ENCODE peak calls at places on chromosomes 12 and 14, in seven cellular contexts. I is cardiac fibroblast, P is Panc1, G is fibroblast of lung, C is left ventricle myocardium inferior, W is left lung, F is astrocyte of the spinal cord. S is an unnamed sample.

GRCh38 chr12:106173442-106173841 is 34.7 kb upstream of the NUAK1 start:
- DNase-seq in I (no peak), P (no peak), G (no peak), C (no peak), W (no peak), F (no peak), S (no peak)

GRCh38 chr12:52214421-52214802 is 18.6 kb upstream of the KRT7 start:
- DNase-seq in I (no peak), P (no peak), G (no peak), C (no peak), W (peak; percentile 50), F (no peak), S (no peak)

GRCh38 chr12:503111-503761 is 43.5 kb downstream of the B4GALNT3 start:
- DNase-seq in I (peak; percentile 13), P (no peak), G (peak; percentile 8), C (no peak), W (peak; percentile 81), F (no peak), S (no peak)

GRCh38 chr12:99110212-99110611 is 465.1 kb downstream of the APAF1 start:
- DNase-seq in I (no peak), P (no peak), G (no peak), C (no peak), W (no peak), F (no peak), S (no peak)

GRCh38 chr14:54188036-54188666 is 208.7 kb upstream of the CDKN3 start:
- DNase-seq in I (no peak), P (no peak), G (no peak), C (no peak), W (peak; percentile 61), F (no peak), S (no peak)

GRCh38 chr14:21525571-21525970 is 575 bp downstream of the SALL2 start:
- DNase-seq in I (no peak), P (no peak), G (peak; percentile 42), C (no peak), W (no peak), F (no peak), S (no peak)

GRCh38 chr12:92947589-92948215 is 18.6 kb upstream of the EEA1 start:
- DNase-seq in I (no peak), P (no peak), G (no peak), C (no peak), W (no peak), F (no peak), S (no peak)

GRCh38 chr12:54596526-54596946 is 8.1 kb upstream of the PPP1R1A start:
- DNase-seq in I (peak; percentile 75), P (peak; percentile 46), G (peak; percentile 41), C (peak; percentile 48), W (no peak), F (peak; percentile 55), S (peak; percentile 47)

GRCh38 chr12:82954572-82954971 is 267.9 kb downstream of the TMTC2 start:
- DNase-seq in I (no peak), P (no peak), G (no peak), C (no peak), W (no peak), F (no peak), S (no peak)

GRCh38 chr12:111409403-111410228 is 3.9 kb downstream of the SH2B3 start:
- DNase-seq in I (peak; percentile 89), P (no peak), G (peak; percentile 81), C (peak; percentile 78), W (peak; percentile 84), F (peak; percentile 90), S (peak; percentile 91)

GRCh38 chr12:47022296-47022695 is 57.1 kb upstream of the PCED1B start:
- DNase-seq in I (peak; percentile 80), P (no peak), G (peak; percentile 87), C (no peak), W (no peak), F (peak; percentile 82), S (peak; percentile 62)

GRCh38 chr14:93969082-93969828 is 7.1 kb downstream of the ASB2 start:
- DNase-seq in I (no peak), P (no peak), G (no peak), C (peak; percentile 47), W (no peak), F (no peak), S (no peak)

GRCh38 chr14:55245657-55246268 is 25.5 kb upstream of the FBXO34 start:
- DNase-seq in I (peak; percentile 55), P (peak; percentile 15), G (peak; percentile 18), C (no peak), W (no peak), F (peak; percentile 23), S (no peak)

GRCh38 chr14:105159344-105159743 is 9.2 kb downstream of the JAG2 start:
- DNase-seq in I (no peak), P (no peak), G (no peak), C (no peak), W (no peak), F (no peak), S (no peak)

GRCh38 chr12:38124247-38125012 is 192.1 kb upstream of the ALG10B start:
- DNase-seq in I (no peak), P (no peak), G (no peak), C (no peak), W (no peak), F (no peak), S (no peak)

GRCh38 chr12:77133566-77133965 is 68.2 kb upstream of the E2F7 start:
- DNase-seq in I (peak; percentile 71), P (no peak), G (peak; percentile 64), C (peak; percentile 15), W (no peak), F (peak; percentile 75), S (no peak)

GRCh38 chr12:12180575-12180974 is 86.3 kb downstream of the LRP6 start:
- DNase-seq in I (peak; percentile 17), P (no peak), G (no peak), C (no peak), W (no peak), F (no peak), S (no peak)

GRCh38 chr12:87254371-87255030 is 774.7 kb downstream of the C12orf50 start:
- DNase-seq in I (no peak), P (no peak), G (no peak), C (no peak), W (no peak), F (no peak), S (no peak)

DNA sequence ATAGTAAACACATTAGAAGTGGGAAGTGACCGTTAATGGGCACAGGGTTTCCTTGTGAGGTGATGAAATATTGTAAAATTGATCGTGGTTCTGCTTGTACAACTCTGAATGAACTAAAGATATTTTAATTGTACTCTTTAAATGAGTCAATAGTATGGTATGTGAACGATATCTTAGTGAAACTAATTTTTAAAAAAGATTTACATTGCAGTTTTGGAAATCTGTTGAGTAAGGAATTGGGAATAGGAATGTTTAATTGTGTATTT is 1.7 kb downstream of the ZNF410 start:
- DNase-seq in I (peak; percentile 18), P (no peak), G (peak; percentile 32), C (no peak), W (no peak), F (peak; percentile 17), S (peak; percentile 28)
- H3K4me3 ChIP-seq in I (peak overlapping the region; percentile 87), P (peak overlapping the region; percentile 88), G (peak overlapping the region; percentile 67), C (no peak overlapping the region), W (no peak overlapping the region), F (no peak overlapping the region), S (peak overlapping the region; percentile 92)

DNA sequence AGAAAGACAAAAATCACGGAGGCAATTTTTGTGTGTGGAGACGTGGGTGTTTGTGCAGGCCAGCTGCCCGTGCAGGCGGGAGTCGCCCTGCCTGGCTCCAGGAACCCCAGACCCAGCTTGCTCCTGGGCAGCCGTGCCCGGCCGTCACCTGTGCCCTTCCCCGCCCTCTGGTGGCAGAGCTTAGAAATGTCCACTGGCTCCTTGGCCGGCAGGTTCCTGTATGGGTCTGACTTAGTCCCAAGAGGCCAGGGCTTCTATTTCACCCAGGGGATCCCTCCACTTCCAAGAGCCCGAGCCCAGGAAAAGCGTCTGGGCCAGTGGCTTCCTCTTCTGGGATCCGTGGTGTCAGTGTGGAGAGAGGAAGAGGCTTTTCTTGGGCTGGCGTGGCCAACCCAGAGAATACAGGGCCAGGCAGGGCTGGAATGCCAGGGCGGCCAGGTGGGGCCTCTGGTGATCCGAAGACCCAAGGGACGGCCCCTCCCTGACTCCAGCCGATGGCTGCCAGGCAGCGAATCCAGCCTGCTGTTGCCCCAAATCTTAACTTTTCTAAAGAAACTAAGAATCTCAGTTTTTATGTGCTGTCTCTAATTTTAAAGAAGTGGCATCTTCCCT is 120.9 kb downstream of the TMEM132C start:
- DNase-seq in I (peak; percentile 1), P (peak; percentile 10), G (no peak), C (no peak), W (no peak), F (no peak), S (no peak)
- TF ChIP-seq CTCF in I (peak; percentile 29), P (peak; percentile 90), G (no peak), C (peak; percentile 69), W (peak; percentile 46), F (peak; percentile 32), S (no peak)

GRCh38 chr14:106200539-106201310 is 674.3 kb downstream of the TMEM121 start:
- DNase-seq in I (no peak), P (no peak), G (no peak), C (no peak), W (no peak), F (no peak), S (no peak)
- H3K4me3 ChIP-seq in I (no peak overlapping the region), P (no peak overlapping the region), G (no peak overlapping the region), C (no peak overlapping the region), W (no peak overlapping the region), F (no peak overlapping the region), S (no peak overlapping the region)

GRCh38 chr14:63632932-63633514 is 8.6 kb downstream of the WDR89 start:
- DNase-seq in I (peak; percentile 57), P (no peak), G (peak; percentile 9), C (no peak), W (no peak), F (peak; percentile 23), S (no peak)

GRCh38 chr14:63633801-63634200 is 7.9 kb downstream of the WDR89 start:
- DNase-seq in I (no peak), P (no peak), G (no peak), C (no peak), W (no peak), F (no peak), S (peak; percentile 32)
- TF ChIP-seq CTCF in I (peak; percentile 5), P (peak; percentile 2), G (peak; percentile 23), C (no peak), W (no peak), F (peak; percentile 12), S (no peak)

GRCh38 chr12:32754101-32754500 is 1.6 kb downstream of the YARS2 start:
- DNase-seq in I (peak; percentile 38), P (no peak), G (no peak), C (no peak), W (no peak), F (no peak), S (no peak)

GRCh38 chr12:32757159-32757556 is 1.5 kb upstream of the YARS2 start:
- DNase-seq in I (no peak), P (no peak), G (no peak), C (no peak), W (no peak), F (no peak), S (no peak)

GRCh38 chr12:32755654-32756475 is at the start of gene YARS2:
- DNase-seq in I (peak; percentile 100), P (peak; percentile 94), G (peak; percentile 98), C (peak; percentile 94), W (peak; percentile 92), F (peak; percentile 98), S (peak; percentile 97)

GRCh38 chr12:32755051-32755653 is 545 bp downstream of the YARS2 start:
- DNase-seq in I (peak; percentile 92), P (peak; percentile 81), G (peak; percentile 82), C (peak; percentile 51), W (peak; percentile 90), F (peak; percentile 79), S (peak; percentile 91)

GRCh38 chr12:32756476-32757158 is 920 bp upstream of the YARS2 start:
- DNase-seq in I (no peak), P (no peak), G (no peak), C (no peak), W (no peak), F (no peak), S (no peak)
- H3K4me3 ChIP-seq in I (no peak overlapping the region), P (peak overlapping the region; percentile 98), G (no peak overlapping the region), C (peak overlapping the region; percentile 97), W (no peak overlapping the region), F (no peak overlapping the region), S (peak overlapping the region; percentile 99)

GRCh38 chr12:120775862-120776552 is 50.4 kb downstream of the ACADS start:
- DNase-seq in I (no peak), P (no peak), G (no peak), C (no peak), W (no peak), F (no peak), S (no peak)
- TF ChIP-seq CTCF in I (no peak), P (no peak), G (no peak), C (peak; percentile 21), W (no peak), F (no peak), S (no peak)